ENCODE peak calls at places on chromosome 17, in five cellular contexts. G, K, W, V and M are unnamed samples. For H3K4me1 and H3K36me3, the result is how much of the 10 kb centered on the place peaks cover.

GRCh38 chr17:17051380-17051779 is 9.1 kb downstream of the MPRIP start:
- DNase-seq in G (no peak), K (no peak), W (no peak), V (no peak), M (no peak)

GRCh38 chr17:18997650-18998196 is 6.8 kb downstream of the FAM83G start:
- DNase-seq in G (no peak), K (no peak), W (no peak), V (no peak), M (peak)

GRCh38 chr17:10192963-10193362 is 5.4 kb downstream of the GAS7 start:
- DNase-seq in G (no peak), K (no peak), W (no peak), V (peak), M (no peak)

GRCh38 chr17:75753514-75754377 is 11.2 kb downstream of the GALK1 start:
- DNase-seq in G (peak), K (no peak), W (peak), V (peak), M (no peak)

GRCh38 chr17:81380682-81381518 is 14.4 kb upstream of the BAHCC1 start:
- DNase-seq in G (no peak), K (no peak), W (no peak), V (no peak), M (no peak)

GRCh38 chr17:82687375-82687861 is 11.1 kb downstream of the RAB40B start:
- DNase-seq in G (no peak), K (no peak), W (no peak), V (no peak), M (peak)

GRCh38 chr17:44320066-44320465 is 4.6 kb downstream of the SLC25A39 start:
- DNase-seq in G (no peak), K (no peak), W (no peak), V (peak), M (no peak)

GRCh38 chr17:33234930-33235685 is 58.0 kb downstream of the ASIC2 start:
- DNase-seq in G (peak), K (peak), W (no peak), V (peak), M (peak)

GRCh38 chr17:19771971-19772630 is 24.0 kb upstream of the ALDH3A1 start:
- DNase-seq in G (no peak), K (peak), W (no peak), V (no peak), M (no peak)

GRCh38 chr17:39775075-39775474 is 37.3 kb downstream of the GRB7 start:
- DNase-seq in G (no peak), K (no peak), W (no peak), V (no peak), M (no peak)

GRCh38 chr17:82941021-82942001 is 101.5 kb upstream of the ZNF750 start:
- DNase-seq in G (no peak), K (no peak), W (no peak), V (no peak), M (no peak)

GRCh38 chr17:29458066-29458465 is 67.9 kb downstream of the TAOK1 start:
- DNase-seq in G (no peak), K (no peak), W (no peak), V (no peak), M (no peak)

GRCh38 chr17:40035162-40035559 is 19.0 kb downstream of the MED24 start:
- DNase-seq in G (peak), K (no peak), W (no peak), V (no peak), M (no peak)

GRCh38 chr17:19573075-19573474 is 39.4 kb downstream of the SLC47A1 start:
- DNase-seq in G (no peak), K (no peak), W (no peak), V (no peak), M (no peak)

GRCh38 chr17:43175213-43176118 is 4.5 kb downstream of the NBR1 start:
- DNase-seq in G (no peak), K (no peak), W (peak), V (no peak), M (peak)

GRCh38 chr17:2202302-2202995 is 101.1 kb downstream of the SMG6 start:
- DNase-seq in G (no peak), K (no peak), W (no peak), V (no peak), M (no peak)

GRCh38 chr17:82491533-82491932 is 28.0 kb upstream of the FOXK2 start:
- DNase-seq in G (no peak), K (no peak), W (no peak), V (no peak), M (no peak)

GRCh38 chr17:32486701-32487459 is at the start of gene CDK5R1:
- DNase-seq in G (peak), K (peak), W (peak), V (peak), M (peak)

GRCh38 chr17:81518113-81518784 is 5.7 kb upstream of the ACTG1 start:
- DNase-seq in G (no peak), K (peak), W (no peak), V (peak), M (no peak)

GRCh38 chr17:17351901-17352781 is 49.0 kb downstream of the NT5M start:
- DNase-seq in G (no peak), K (no peak), W (peak), V (peak), M (no peak)

GRCh38 chr17:80029235-80029974 is 6.3 kb downstream of the TBC1D16 start:
- DNase-seq in G (peak), K (no peak), W (no peak), V (peak), M (no peak)

GRCh38 chr17:39595928-39596327 is 11.8 kb downstream of the NEUROD2 start:
- DNase-seq in G (no peak), K (no peak), W (no peak), V (no peak), M (no peak)

GRCh38 chr17:59890720-59891119 is 2.0 kb downstream of the TUBD1 start:
- DNase-seq in G (no peak), K (no peak), W (peak), V (no peak), M (no peak)

GRCh38 chr17:13182854-13183253 is 165.0 kb upstream of the ELAC2 start:
- DNase-seq in G (no peak), K (no peak), W (peak), V (no peak), M (peak)

GRCh38 chr17:50883850-50884291 is 17.7 kb upstream of the TOB1 start:
- DNase-seq in G (no peak), K (no peak), W (no peak), V (no peak), M (peak)

GRCh38 chr17:76353004-76353598 is 615 bp downstream of the PRPSAP1 start:
- DNase-seq in G (peak), K (no peak), W (no peak), V (peak), M (peak)

GRCh38 chr17:17236295-17237025 is 508 bp downstream of the FLCN start:
- DNase-seq in G (no peak), K (peak), W (peak), V (no peak), M (peak)

GRCh38 chr17:45086865-45087495 is 25.9 kb downstream of the NMT1 start:
- DNase-seq in G (no peak), K (no peak), W (no peak), V (no peak), M (no peak)

GRCh38 chr17:7982171-7982570 is 20.2 kb upstream of the GUCY2D start:
- DNase-seq in G (no peak), K (no peak), W (no peak), V (no peak), M (no peak)

GRCh38 chr17:2390199-2390880 is 10.5 kb downstream of the MNT start:
- DNase-seq in G (no peak), K (no peak), W (no peak), V (no peak), M (no peak)

GRCh38 chr17:59754547-59754946 is 47.1 kb downstream of the VMP1 start:
- DNase-seq in G (no peak), K (no peak), W (peak), V (no peak), M (no peak)

GRCh38 chr17:38454528-38454927 is 26.3 kb downstream of the ARHGAP23 start:
- DNase-seq in G (peak), K (no peak), W (no peak), V (peak), M (no peak)

GRCh38 chr17:1487939-1488825 is 4.3 kb downstream of the MYO1C start:
- DNase-seq in G (peak), K (peak), W (peak), V (peak), M (peak)

GRCh38 chr17:45132569-45133463 is 501 bp upstream of the PLCD3 start:
- DNase-seq in G (peak), K (peak), W (peak), V (peak), M (peak)

GRCh38 chr17:61259360-61259759 is 140.3 kb upstream of the TBX2 start:
- DNase-seq in G (no peak), K (no peak), W (no peak), V (no peak), M (no peak)

GRCh38 chr17:31294231-31294630 is 2.8 kb downstream of the OMG start:
- DNase-seq in G (no peak), K (no peak), W (no peak), V (no peak), M (no peak)
- H3K4me3 ChIP-seq in G (no peak), K (no peak), W (no peak), V (no peak), M (no peak)

GRCh38 chr17:78585231-78585630 is 8.0 kb upstream of the DNAH17 start:
- DNase-seq in G (no peak), K (no peak), W (peak), V (no peak), M (no peak)
- H3K4me1 ChIP-seq in G (under half), K (under half), W (half or more), V (under half), M (under half)

DNA sequence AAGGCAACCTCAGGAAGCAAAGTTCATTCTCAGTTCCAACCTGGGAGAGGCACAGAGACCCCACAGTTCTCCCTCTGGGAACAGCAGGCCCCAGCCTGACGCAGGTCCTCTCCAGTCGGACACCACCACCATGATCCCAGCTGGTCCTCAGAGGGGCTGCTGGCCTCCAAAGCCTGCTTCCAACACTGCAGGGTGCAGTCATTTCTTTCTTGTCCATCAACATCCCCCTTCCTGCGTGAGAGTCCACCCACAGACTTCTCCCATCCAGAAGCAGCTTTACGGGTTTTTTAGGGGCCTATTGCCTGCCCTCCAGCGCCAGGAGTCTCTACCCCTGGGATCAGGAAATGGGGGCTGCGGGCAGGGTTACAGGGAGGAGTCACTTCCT is 29.3 kb upstream of the TNRC6C start:
- DNase-seq in G (no peak), K (no peak), W (no peak), V (no peak), M (no peak)
- H3K36me3 ChIP-seq in G (under half), K (under half), W (under half), V (under half), M (under half)

DNA sequence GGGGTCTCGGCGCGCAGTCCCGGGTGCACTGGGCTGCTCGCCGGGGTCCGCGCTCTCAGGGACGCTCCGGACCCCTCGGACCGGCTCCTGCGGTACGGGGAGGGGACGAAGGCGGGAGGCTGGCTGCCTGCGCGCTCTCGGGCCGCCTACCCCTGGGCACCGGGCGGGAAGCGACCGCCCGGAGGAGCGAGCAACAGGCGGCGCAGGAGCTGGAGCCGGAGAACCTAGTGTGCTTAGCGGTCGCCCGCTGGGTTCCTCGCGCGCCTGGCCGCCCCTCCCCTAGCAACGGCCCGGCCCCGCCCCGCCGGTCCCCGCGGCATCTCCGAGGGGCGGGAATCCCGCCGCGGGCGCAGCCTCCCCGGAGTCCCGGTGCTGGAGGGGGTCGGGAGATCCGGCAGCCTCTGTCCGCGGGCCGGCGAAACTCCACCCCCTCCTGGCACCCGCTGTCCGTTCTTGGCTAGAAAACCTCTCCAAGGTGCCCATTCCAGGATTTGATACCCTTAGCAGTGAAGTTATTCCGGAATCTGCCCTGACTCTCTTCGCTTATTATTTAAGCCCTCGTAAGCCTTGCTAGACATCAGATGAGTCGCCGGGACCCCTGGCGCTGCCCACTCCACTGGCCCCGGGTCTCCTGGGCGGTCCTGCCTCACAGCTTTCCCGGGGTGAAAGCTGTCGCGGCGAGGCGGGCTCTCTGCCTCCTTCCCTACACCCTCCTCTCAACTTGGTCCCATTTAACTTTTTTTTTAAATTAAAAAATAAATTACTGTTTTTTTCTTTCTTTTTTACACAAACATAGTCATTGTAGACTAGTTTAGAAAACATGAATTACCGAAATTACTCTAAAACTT is at the start of gene RPRML:
- DNase-seq in G (peak), K (no peak), W (no peak), V (peak), M (no peak)
- H3K4me3 ChIP-seq in G (peak), K (no peak), W (no peak), V (peak), M (peak)

GRCh38 chr17:74637265-74637664 is 13.7 kb upstream of the CD300E start:
- DNase-seq in G (no peak), K (no peak), W (no peak), V (no peak), M (no peak)
- H3K4me1 ChIP-seq in G (under half), K (under half), W (under half), V (under half), M (under half)

GRCh38 chr17:42131971-42132370 is 9.4 kb downstream of the HSPB9 start:
- DNase-seq in G (no peak), K (no peak), W (no peak), V (no peak), M (no peak)
- H3K36me3 ChIP-seq in G (under half), K (under half), W (under half), V (under half), M (under half)

DNA sequence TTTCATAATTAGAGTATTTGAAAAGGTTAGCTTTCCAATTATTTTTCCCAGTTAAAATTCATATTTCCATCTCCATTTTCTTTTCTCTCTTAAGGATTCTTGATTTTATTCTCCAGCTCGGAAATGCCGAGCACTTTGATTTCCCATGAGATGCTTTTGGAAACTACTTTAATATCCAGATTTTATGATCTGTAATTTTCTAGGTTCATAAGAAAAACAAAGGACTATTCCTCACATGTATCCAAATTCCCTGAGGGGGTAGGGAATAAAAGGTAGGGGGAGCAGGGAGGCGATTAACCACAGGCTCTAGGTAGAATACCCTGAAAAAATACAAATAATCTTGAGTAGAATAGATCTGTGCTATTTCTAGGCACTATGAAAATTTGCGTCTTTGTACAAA is 938 bp downstream of the RNF43 start:
- DNase-seq in G (no peak), K (no peak), W (no peak), V (no peak), M (no peak)
- H3K4me3 ChIP-seq in G (peak), K (no peak), W (peak), V (peak), M (peak)

GRCh38 chr17:49352587-49353154 is 9.4 kb downstream of the ZNF652 start:
- DNase-seq in G (no peak), K (no peak), W (no peak), V (no peak), M (no peak)
- H3K4me1 ChIP-seq in G (under half), K (half or more), W (under half), V (under half), M (under half)

DNA sequence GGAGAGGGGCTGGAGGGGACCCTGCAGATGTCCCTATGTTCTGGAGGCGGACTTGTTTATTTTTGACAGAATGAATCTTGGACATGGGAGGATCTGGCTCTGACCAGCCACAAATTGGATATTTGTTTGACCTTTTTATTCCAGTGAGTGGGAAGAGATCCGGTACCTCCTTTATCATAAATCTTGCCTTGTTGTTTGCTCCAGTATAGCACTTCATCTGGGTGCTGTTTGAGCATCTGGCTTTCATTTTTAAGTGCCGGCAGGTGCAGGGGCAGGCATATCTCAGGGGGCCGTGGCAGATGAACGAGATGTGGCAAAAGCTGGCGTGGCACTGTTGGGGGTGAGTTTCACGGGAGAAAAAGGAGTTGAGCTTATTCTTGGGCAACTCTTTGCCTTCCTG is 37.8 kb downstream of the MSI2 start:
- DNase-seq in G (no peak), K (no peak), W (no peak), V (no peak), M (no peak)
- H3K36me3 ChIP-seq in G (under half), K (under half), W (under half), V (under half), M (under half)